ENCODE peak calls at places on chromosomes 11 and 22, in seven cellular contexts. W is Right ventricle myocardium superior; E is epithelial cell of esophagus; U is GM10248; J is D341Med; A is RWPE1; B is activated naive CD8-positive, alpha-beta T cell treated with anti-CD3 and anti-CD28 coated beads, Interleukin-2, amount 50 U/mL, for 24 hours. K is an unnamed sample.

GRCh38 chr11:76672431-76673163 is 2.0 kb upstream of the LRRC32 start:
- DNase-seq in U (peak), A (no peak), E (no peak), J (no peak), B (peak), W (no peak), K (no peak)

GRCh38 chr11:18709414-18709813 is 10.8 kb downstream of the TMEM86A start:
- DNase-seq in W (no peak), B (no peak), A (no peak), U (no peak), E (no peak), J (no peak), K (no peak)

GRCh38 chr11:118008271-118008903 is 22.2 kb downstream of the IL10RA start:
- DNase-seq in A (no peak), B (no peak), U (no peak), E (no peak), J (no peak), W (no peak), K (no peak)

GRCh38 chr11:40030867-40031266 is 1428.6 kb downstream of the LRRC4C start:
- DNase-seq in W (no peak), E (no peak), J (no peak), A (no peak), U (no peak), B (no peak), K (no peak)

GRCh38 chr22:23837496-23837859 is 1.3 kb downstream of the DERL3 start:
- DNase-seq in E (no peak), A (no peak), W (peak), U (no peak), J (no peak), B (no peak), K (no peak)

GRCh38 chr11:20056109-20057054 is 103.9 kb downstream of the DBX1 start:
- DNase-seq in J (no peak), E (peak), U (no peak), B (no peak), W (no peak), A (peak), K (peak)

GRCh38 chr11:93330446-93330984 is at the start of gene DEUP1:
- DNase-seq in B (peak), E (peak), U (no peak), J (peak), W (peak), A (no peak), K (peak)

GRCh38 chr22:38871360-38872171 is 450 bp downstream of the CBX6 start:
- DNase-seq in J (peak), W (no peak), E (no peak), B (peak), U (no peak), A (no peak), K (peak)

GRCh38 chr22:39545310-39546063 is 12.9 kb upstream of the RPS19BP1 start:
- DNase-seq in B (peak), E (peak), U (no peak), W (no peak), J (no peak), A (peak), K (peak)

GRCh38 chr22:50584106-50585096 is 1.8 kb upstream of the CHKB start:
- DNase-seq in A (no peak), W (peak), J (no peak), E (no peak), B (no peak), U (no peak), K (no peak)

GRCh38 chr11:79762271-79762935 is 321.6 kb upstream of the TENM4 start:
- DNase-seq in W (no peak), U (no peak), E (peak), J (no peak), A (no peak), B (no peak), K (peak)

GRCh38 chr11:121722431-121723256 is 269.9 kb upstream of the SORL1-AS1 start:
- DNase-seq in W (peak), A (peak), E (peak), B (peak), U (peak), J (no peak), K (peak)

GRCh38 chr11:20005747-20006146 is 154.5 kb downstream of the DBX1 start:
- DNase-seq in A (no peak), B (no peak), J (no peak), W (no peak), E (peak), U (no peak), K (no peak)

GRCh38 chr22:36471341-36471821 is 10.1 kb downstream of the TXN2 start:
- DNase-seq in J (no peak), B (no peak), E (peak), U (no peak), A (no peak), W (no peak), K (peak)

GRCh38 chr22:19130959-19131684 is at the start of gene TSSK2:
- DNase-seq in J (no peak), A (no peak), E (no peak), U (no peak), B (no peak), W (no peak), K (no peak)

GRCh38 chr22:50569896-50570535 is 7.3 kb upstream of the SYCE3 start:
- DNase-seq in W (no peak), A (no peak), E (no peak), U (no peak), B (no peak), J (no peak), K (no peak)

GRCh38 chr22:45497746-45498145 is 4.9 kb upstream of the FBLN1 start:
- DNase-seq in E (no peak), A (no peak), U (no peak), B (no peak), W (no peak), J (no peak), K (no peak)

GRCh38 chr11:61065955-61066638 is 36.2 kb upstream of the CD5 start:
- DNase-seq in W (no peak), B (peak), A (no peak), J (no peak), U (no peak), E (no peak), K (no peak)

GRCh38 chr11:34213366-34213765 is 107.9 kb downstream of the NAT10 start:
- DNase-seq in W (no peak), E (peak), B (no peak), J (no peak), A (no peak), U (no peak), K (peak)

GRCh38 chr11:56140151-56140661 is at the start of gene OR8J3:
- DNase-seq in E (no peak), A (no peak), U (no peak), J (no peak), B (no peak), W (no peak), K (no peak)

GRCh38 chr22:39214383-39215069 is 30.3 kb downstream of the PDGFB start:
- DNase-seq in J (peak), A (peak), B (no peak), U (no peak), W (no peak), E (peak), K (peak)

GRCh38 chr11:36091256-36091811 is 147.5 kb downstream of the LDLRAD3 start:
- DNase-seq in J (no peak), E (no peak), U (no peak), B (no peak), W (no peak), A (no peak), K (peak)

GRCh38 chr11:25734592-25735211 is 597.2 kb upstream of the ANO3 start:
- DNase-seq in A (peak), W (no peak), E (peak), U (no peak), B (no peak), J (no peak), K (peak)

GRCh38 chr11:36699271-36699670 is 101.2 kb upstream of the RAG2 start:
- DNase-seq in J (no peak), W (no peak), E (peak), A (no peak), U (no peak), B (no peak), K (no peak)

GRCh38 chr11:3840870-3841425 is at the start of gene RHOG:
- DNase-seq in J (peak), B (peak), U (peak), A (peak), W (peak), E (peak), K (peak)

GRCh38 chr11:134508219-134508990 is 96.4 kb upstream of the B3GAT1 start:
- DNase-seq in E (no peak), B (no peak), J (no peak), A (no peak), W (no peak), U (no peak), K (no peak)

GRCh38 chr11:92380882-92381281 is 156.3 kb downstream of the FAT3 start:
- DNase-seq in W (no peak), J (no peak), A (peak), E (peak), B (no peak), U (no peak), K (no peak)

GRCh38 chr11:66882540-66882939 is 25.7 kb downstream of the LRFN4 start:
- DNase-seq in W (no peak), U (no peak), J (no peak), B (no peak), E (no peak), A (no peak), K (peak)

GRCh38 chr22:21996175-21996574 is 13.6 kb upstream of the TOP3B start:
- DNase-seq in A (no peak), J (no peak), B (no peak), U (no peak), E (no peak), W (no peak), K (no peak)

GRCh38 chr22:39374191-39374590 is 24.4 kb downstream of the SYNGR1 start:
- DNase-seq in A (no peak), J (no peak), W (no peak), U (no peak), E (no peak), B (no peak), K (no peak)

GRCh38 chr22:45485271-45485670 is 17.4 kb upstream of the FBLN1 start:
- DNase-seq in B (no peak), U (no peak), E (no peak), A (no peak), J (no peak), W (no peak), K (no peak)

GRCh38 chr11:14425621-14426020 is 66.6 kb upstream of the RRAS2 start:
- DNase-seq in E (no peak), B (no peak), J (no peak), A (no peak), U (no peak), W (no peak), K (no peak)

GRCh38 chr11:58957922-58958321 is 18.6 kb downstream of the GLYATL1 start:
- DNase-seq in J (no peak), U (peak), A (no peak), W (no peak), B (no peak), E (no peak), K (no peak)

GRCh38 chr22:46516638-46517037 is 20.8 kb downstream of the CELSR1 start:
- DNase-seq in E (no peak), A (no peak), J (no peak), W (no peak), B (no peak), U (no peak), K (no peak)

GRCh38 chr22:20624161-20624616 is 116.8 kb downstream of the MED15 start:
- DNase-seq in E (peak), B (peak), A (no peak), J (no peak), U (peak), W (no peak), K (no peak)